ENCODE peak calls at places on chromosomes 11 and 22, in seven cellular contexts. One of them, this sample, is unnamed.

GRCh38 chr22:28075260-28075981 is 156.4 kb upstream of the PITPNB start:
- DNase-seq in GM23338: no peak
- DNase-seq in fibroblast of lung: peak; percentile 81
- DNase-seq in HCT116: no peak
- DNase-seq in mammary epithelial cell: peak; percentile 52
- DNase-seq in A673: peak; percentile 82
- DNase-seq in MM.1S: no peak
- DNase-seq in this sample: no peak

GRCh38 chr22:25563757-25564319 is 637 bp upstream of the GRK3 start:
- DNase-seq in GM23338: peak; percentile 51
- DNase-seq in fibroblast of lung: no peak
- DNase-seq in HCT116: no peak
- DNase-seq in mammary epithelial cell: peak; percentile 48
- DNase-seq in A673: no peak
- DNase-seq in MM.1S: no peak
- DNase-seq in this sample: no peak

GRCh38 chr11:111718436-111719325 is 47.5 kb downstream of the PPP2R1B start:
- DNase-seq in GM23338: no peak
- DNase-seq in fibroblast of lung: peak; percentile 80
- DNase-seq in HCT116: no peak
- DNase-seq in mammary epithelial cell: peak; percentile 68
- DNase-seq in A673: peak; percentile 64
- DNase-seq in MM.1S: no peak
- DNase-seq in this sample: no peak

GRCh38 chr11:45736424-45736823 is 68.5 kb upstream of the SLC35C1 start:
- DNase-seq in GM23338: no peak
- DNase-seq in fibroblast of lung: peak; percentile 26
- DNase-seq in HCT116: no peak
- DNase-seq in mammary epithelial cell: peak; percentile 95
- DNase-seq in A673: no peak
- DNase-seq in MM.1S: no peak
- DNase-seq in this sample: no peak

GRCh38 chr11:67303132-67303988 is at the start of gene SSH3:
- DNase-seq in GM23338: peak; percentile 92
- DNase-seq in fibroblast of lung: peak; percentile 45
- DNase-seq in HCT116: peak; percentile 42
- DNase-seq in mammary epithelial cell: peak; percentile 70
- DNase-seq in A673: peak; percentile 58
- DNase-seq in MM.1S: no peak
- DNase-seq in this sample: no peak

GRCh38 chr22:36336246-36337182 is 51.3 kb downstream of the MYH9 start:
- DNase-seq in GM23338: no peak
- DNase-seq in fibroblast of lung: no peak
- DNase-seq in HCT116: no peak
- DNase-seq in mammary epithelial cell: no peak
- DNase-seq in A673: no peak
- DNase-seq in MM.1S: no peak
- DNase-seq in this sample: no peak

GRCh38 chr11:59802639-59803176 is 7.9 kb downstream of the MRPL16 start:
- DNase-seq in GM23338: peak; percentile 58
- DNase-seq in fibroblast of lung: peak; percentile 72
- DNase-seq in HCT116: peak; percentile 46
- DNase-seq in mammary epithelial cell: peak; percentile 44
- DNase-seq in A673: peak; percentile 70
- DNase-seq in MM.1S: peak; percentile 65
- DNase-seq in this sample: peak; percentile 22

GRCh38 chr11:95668113-95668512 is 121.5 kb downstream of the FAM76B start:
- DNase-seq in GM23338: no peak
- DNase-seq in fibroblast of lung: peak; percentile 26
- DNase-seq in HCT116: no peak
- DNase-seq in mammary epithelial cell: no peak
- DNase-seq in A673: no peak
- DNase-seq in MM.1S: no peak
- DNase-seq in this sample: no peak

GRCh38 chr22:25970348-25970995 is 198.8 kb upstream of the SEZ6L start:
- DNase-seq in GM23338: peak; percentile 73
- DNase-seq in fibroblast of lung: no peak
- DNase-seq in HCT116: no peak
- DNase-seq in mammary epithelial cell: no peak
- DNase-seq in A673: peak; percentile 62
- DNase-seq in MM.1S: peak; percentile 18
- DNase-seq in this sample: no peak

GRCh38 chr11:59172345-59173079 is 580 bp downstream of the DTX4 start:
- DNase-seq in GM23338: peak; percentile 52
- DNase-seq in fibroblast of lung: no peak
- DNase-seq in HCT116: no peak
- DNase-seq in mammary epithelial cell: peak; percentile 27
- DNase-seq in A673: no peak
- DNase-seq in MM.1S: peak; percentile 20
- DNase-seq in this sample: no peak

GRCh38 chr11:65274734-65275682 is 13.2 kb downstream of the POLA2 start:
- DNase-seq in GM23338: peak; percentile 83
- DNase-seq in fibroblast of lung: peak; percentile 96
- DNase-seq in HCT116: peak; percentile 68
- DNase-seq in mammary epithelial cell: peak; percentile 74
- DNase-seq in A673: peak; percentile 82
- DNase-seq in MM.1S: peak; percentile 33
- DNase-seq in this sample: no peak

GRCh38 chr22:29987143-29987542 is 93.1 kb upstream of the HORMAD2 start:
- DNase-seq in GM23338: no peak
- DNase-seq in fibroblast of lung: no peak
- DNase-seq in HCT116: no peak
- DNase-seq in mammary epithelial cell: no peak
- DNase-seq in A673: no peak
- DNase-seq in MM.1S: peak; percentile 47
- DNase-seq in this sample: no peak

GRCh38 chr22:18133452-18133851 is 16.5 kb upstream of the USP18 start:
- DNase-seq in GM23338: no peak
- DNase-seq in fibroblast of lung: peak; percentile 13
- DNase-seq in HCT116: no peak
- DNase-seq in mammary epithelial cell: no peak
- DNase-seq in A673: no peak
- DNase-seq in MM.1S: no peak
- DNase-seq in this sample: peak; percentile 24

GRCh38 chr22:43402128-43402527 is 9.7 kb upstream of the MPPED1 start:
- DNase-seq in GM23338: no peak
- DNase-seq in fibroblast of lung: no peak
- DNase-seq in HCT116: no peak
- DNase-seq in mammary epithelial cell: no peak
- DNase-seq in A673: no peak
- DNase-seq in MM.1S: no peak
- DNase-seq in this sample: no peak

GRCh38 chr11:17986007-17986710 is 26.7 kb downstream of the SERGEF start:
- DNase-seq in GM23338: no peak
- DNase-seq in fibroblast of lung: peak; percentile 88
- DNase-seq in HCT116: peak; percentile 15
- DNase-seq in mammary epithelial cell: peak; percentile 82
- DNase-seq in A673: no peak
- DNase-seq in MM.1S: no peak
- DNase-seq in this sample: no peak

GRCh38 chr11:10309163-10310093 is 4.6 kb downstream of the ADM start:
- DNase-seq in GM23338: peak; percentile 32
- DNase-seq in fibroblast of lung: peak; percentile 83
- DNase-seq in HCT116: peak; percentile 83
- DNase-seq in mammary epithelial cell: peak; percentile 85
- DNase-seq in A673: no peak
- DNase-seq in MM.1S: peak; percentile 68
- DNase-seq in this sample: no peak

GRCh38 chr22:17974703-17975372 is 49.5 kb downstream of the MICAL3 start:
- DNase-seq in GM23338: no peak
- DNase-seq in fibroblast of lung: no peak
- DNase-seq in HCT116: no peak
- DNase-seq in mammary epithelial cell: no peak
- DNase-seq in A673: no peak
- DNase-seq in MM.1S: no peak
- DNase-seq in this sample: no peak

GRCh38 chr11:10659339-10660216 is 34.0 kb downstream of the IRAG1 start:
- DNase-seq in GM23338: no peak
- DNase-seq in fibroblast of lung: peak; percentile 84
- DNase-seq in HCT116: peak; percentile 96
- DNase-seq in mammary epithelial cell: peak; percentile 73
- DNase-seq in A673: peak; percentile 63
- DNase-seq in MM.1S: no peak
- DNase-seq in this sample: no peak

GRCh38 chr22:26769663-26770062 is 112.3 kb downstream of the MIAT start:
- DNase-seq in GM23338: no peak
- DNase-seq in fibroblast of lung: no peak
- DNase-seq in HCT116: no peak
- DNase-seq in mammary epithelial cell: no peak
- DNase-seq in A673: no peak
- DNase-seq in MM.1S: no peak
- DNase-seq in this sample: no peak

GRCh38 chr11:108154591-108154990 is 33.2 kb downstream of the ACAT1 start:
- DNase-seq in GM23338: no peak
- DNase-seq in fibroblast of lung: no peak
- DNase-seq in HCT116: no peak
- DNase-seq in mammary epithelial cell: no peak
- DNase-seq in A673: no peak
- DNase-seq in MM.1S: no peak
- DNase-seq in this sample: no peak

GRCh38 chr11:128471138-128471661 is 116.2 kb downstream of the ETS1 start:
- DNase-seq in GM23338: no peak
- DNase-seq in fibroblast of lung: no peak
- DNase-seq in HCT116: no peak
- DNase-seq in mammary epithelial cell: no peak
- DNase-seq in A673: no peak
- DNase-seq in MM.1S: peak; percentile 81
- DNase-seq in this sample: no peak

GRCh38 chr11:48109046-48109666 is 107.5 kb upstream of the OR4B1 start:
- DNase-seq in GM23338: no peak
- DNase-seq in fibroblast of lung: peak; percentile 70
- DNase-seq in HCT116: peak; percentile 37
- DNase-seq in mammary epithelial cell: peak; percentile 35
- DNase-seq in A673: peak; percentile 94
- DNase-seq in MM.1S: peak; percentile 63
- DNase-seq in this sample: no peak

GRCh38 chr11:12531020-12531419 is 143.2 kb upstream of the TEAD1 start:
- DNase-seq in GM23338: no peak
- DNase-seq in fibroblast of lung: no peak
- DNase-seq in HCT116: no peak
- DNase-seq in mammary epithelial cell: no peak
- DNase-seq in A673: no peak
- DNase-seq in MM.1S: no peak
- DNase-seq in this sample: no peak

GRCh38 chr11:108973402-108974119 is 308.7 kb downstream of the DDX10 start:
- DNase-seq in GM23338: no peak
- DNase-seq in fibroblast of lung: peak; percentile 49
- DNase-seq in HCT116: no peak
- DNase-seq in mammary epithelial cell: peak; percentile 85
- DNase-seq in A673: peak; percentile 61
- DNase-seq in MM.1S: no peak
- DNase-seq in this sample: no peak

GRCh38 chr11:130407978-130408377 is 20.4 kb downstream of the ADAMTS8 start:
- DNase-seq in GM23338: no peak
- DNase-seq in fibroblast of lung: peak; percentile 79
- DNase-seq in HCT116: peak; percentile 21
- DNase-seq in mammary epithelial cell: peak; percentile 94
- DNase-seq in A673: peak; percentile 68
- DNase-seq in MM.1S: no peak
- DNase-seq in this sample: no peak

GRCh38 chr22:37443977-37444376 is 16.7 kb upstream of the ELFN2 start:
- DNase-seq in GM23338: no peak
- DNase-seq in fibroblast of lung: no peak
- DNase-seq in HCT116: peak; percentile 47
- DNase-seq in mammary epithelial cell: no peak
- DNase-seq in A673: no peak
- DNase-seq in MM.1S: no peak
- DNase-seq in this sample: no peak
- TF ChIP-seq EZH2 in GM23338: no peak
- TF ChIP-seq EZH2 in fibroblast of lung: no peak
- TF ChIP-seq EZH2 in HCT116: no peak
- TF ChIP-seq EZH2 in mammary epithelial cell: no peak
- TF ChIP-seq EZH2 in A673: no peak
- TF ChIP-seq EZH2 in MM.1S: no peak
- TF ChIP-seq EZH2 in this sample: no peak

GRCh38 chr11:30017467-30017895 is 651 bp upstream of the KCNA4 start:
- DNase-seq in GM23338: peak; percentile 50
- DNase-seq in fibroblast of lung: no peak
- DNase-seq in HCT116: no peak
- DNase-seq in mammary epithelial cell: no peak
- DNase-seq in A673: no peak
- DNase-seq in MM.1S: no peak
- DNase-seq in this sample: no peak
- TF ChIP-seq EZH2 in GM23338: peak; percentile 75
- TF ChIP-seq EZH2 in fibroblast of lung: no peak
- TF ChIP-seq EZH2 in HCT116: no peak
- TF ChIP-seq EZH2 in mammary epithelial cell: no peak
- TF ChIP-seq EZH2 in A673: no peak
- TF ChIP-seq EZH2 in MM.1S: no peak
- TF ChIP-seq EZH2 in this sample: no peak

GRCh38 chr11:122977455-122978302 is 4.0 kb downstream of the BSX start:
- DNase-seq in GM23338: peak; percentile 85
- DNase-seq in fibroblast of lung: no peak
- DNase-seq in HCT116: no peak
- DNase-seq in mammary epithelial cell: no peak
- DNase-seq in A673: no peak
- DNase-seq in MM.1S: no peak
- DNase-seq in this sample: no peak
- TF ChIP-seq EZH2 in GM23338: peak; percentile 98
- TF ChIP-seq EZH2 in fibroblast of lung: peak; percentile 80
- TF ChIP-seq EZH2 in HCT116: no peak
- TF ChIP-seq EZH2 in mammary epithelial cell: no peak
- TF ChIP-seq EZH2 in A673: peak; percentile 91
- TF ChIP-seq EZH2 in MM.1S: no peak
- TF ChIP-seq EZH2 in this sample: no peak

GRCh38 chr11:131504199-131504949 is 134.0 kb downstream of the NTM start:
- DNase-seq in GM23338: peak; percentile 89
- DNase-seq in fibroblast of lung: no peak
- DNase-seq in HCT116: no peak
- DNase-seq in mammary epithelial cell: no peak
- DNase-seq in A673: peak; percentile 54
- DNase-seq in MM.1S: no peak
- DNase-seq in this sample: no peak

GRCh38 chr11:131499199-131499598 is 128.8 kb downstream of the NTM start:
- DNase-seq in GM23338: no peak
- DNase-seq in fibroblast of lung: no peak
- DNase-seq in HCT116: no peak
- DNase-seq in mammary epithelial cell: no peak
- DNase-seq in A673: no peak
- DNase-seq in MM.1S: no peak
- DNase-seq in this sample: no peak

GRCh38 chr11:131506376-131506775 is 136.0 kb downstream of the NTM start:
- DNase-seq in GM23338: no peak
- DNase-seq in fibroblast of lung: no peak
- DNase-seq in HCT116: no peak
- DNase-seq in mammary epithelial cell: no peak
- DNase-seq in A673: no peak
- DNase-seq in MM.1S: no peak
- DNase-seq in this sample: no peak

GRCh38 chr11:131498631-131499053 is 128.2 kb downstream of the NTM start:
- DNase-seq in GM23338: peak; percentile 31
- DNase-seq in fibroblast of lung: no peak
- DNase-seq in HCT116: no peak
- DNase-seq in mammary epithelial cell: no peak
- DNase-seq in A673: no peak
- DNase-seq in MM.1S: no peak
- DNase-seq in this sample: no peak

DNA sequence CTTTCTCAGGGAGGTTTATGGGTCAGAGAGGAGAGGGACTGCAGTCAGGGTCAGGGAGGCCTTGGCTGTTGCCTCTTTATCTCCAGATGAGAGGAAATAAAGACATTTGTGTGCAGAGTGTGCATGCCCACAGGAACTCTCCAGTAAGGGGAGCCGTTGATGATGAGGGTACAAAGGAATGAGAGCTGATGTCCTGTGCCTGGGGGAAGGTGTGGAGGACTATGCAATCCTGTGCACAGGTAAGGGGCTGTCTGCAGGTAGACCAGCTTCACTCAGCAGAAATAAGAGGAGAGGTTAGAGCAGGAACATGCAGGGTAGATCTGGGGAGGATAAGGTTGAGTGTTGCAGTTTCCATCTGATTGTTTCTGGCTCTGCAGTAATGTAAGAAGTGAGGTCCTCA is 132.6 kb downstream of the NTM start:
- DNase-seq in GM23338: no peak
- DNase-seq in fibroblast of lung: no peak
- DNase-seq in HCT116: no peak
- DNase-seq in mammary epithelial cell: no peak
- DNase-seq in A673: no peak
- DNase-seq in MM.1S: no peak
- DNase-seq in this sample: no peak
- TF ChIP-seq EZH2 in GM23338: no peak
- TF ChIP-seq EZH2 in fibroblast of lung: no peak
- TF ChIP-seq EZH2 in HCT116: no peak
- TF ChIP-seq EZH2 in mammary epithelial cell: no peak
- TF ChIP-seq EZH2 in A673: no peak
- TF ChIP-seq EZH2 in MM.1S: no peak
- TF ChIP-seq EZH2 in this sample: no peak